ENCODE peak calls at places on chromosomes 6 and 20, in ten cellular contexts. One of them, this sample, is unnamed.

GRCh38 chr6:119495230-119495683 is 145.7 kb upstream of the MAN1A1 start:
- DNase-seq in kidney tubule cell: peak; percentile 23
- DNase-seq in left colon: peak; percentile 73
- DNase-seq in transverse colon: peak; percentile 46
- DNase-seq in Daoy: no peak
- DNase-seq in EL: no peak
- DNase-seq in suprapubic skin: no peak
- DNase-seq in DMS79: no peak
- DNase-seq in kidney glomerular epithelial cell: no peak
- DNase-seq in tibial artery: no peak
- DNase-seq in this sample: no peak

GRCh38 chr6:21593927-21594421 is 423 bp downstream of the SOX4 start:
- DNase-seq in Daoy: peak; percentile 72
- DNase-seq in kidney tubule cell: no peak
- DNase-seq in kidney glomerular epithelial cell: no peak
- DNase-seq in transverse colon: peak; percentile 41
- DNase-seq in left colon: peak; percentile 51
- DNase-seq in DMS79: no peak
- DNase-seq in tibial artery: no peak
- DNase-seq in EL: peak; percentile 67
- DNase-seq in suprapubic skin: no peak
- DNase-seq in this sample: no peak

GRCh38 chr6:157025459-157025858 is 248.3 kb downstream of the ARID1B start:
- DNase-seq in suprapubic skin: no peak
- DNase-seq in kidney glomerular epithelial cell: no peak
- DNase-seq in tibial artery: no peak
- DNase-seq in EL: peak; percentile 23
- DNase-seq in kidney tubule cell: peak; percentile 66
- DNase-seq in transverse colon: no peak
- DNase-seq in Daoy: no peak
- DNase-seq in left colon: no peak
- DNase-seq in DMS79: no peak
- DNase-seq in this sample: no peak

GRCh38 chr20:43824699-43825402 is 89.8 kb upstream of the TOX2 start:
- DNase-seq in tibial artery: no peak
- DNase-seq in EL: no peak
- DNase-seq in DMS79: no peak
- DNase-seq in left colon: no peak
- DNase-seq in Daoy: no peak
- DNase-seq in kidney tubule cell: peak; percentile 44
- DNase-seq in suprapubic skin: no peak
- DNase-seq in kidney glomerular epithelial cell: no peak
- DNase-seq in transverse colon: no peak
- DNase-seq in this sample: no peak

GRCh38 chr6:37972994-37973757 is 153.6 kb downstream of the ZFAND3 start:
- DNase-seq in tibial artery: no peak
- DNase-seq in DMS79: no peak
- DNase-seq in EL: no peak
- DNase-seq in left colon: no peak
- DNase-seq in Daoy: no peak
- DNase-seq in kidney tubule cell: no peak
- DNase-seq in kidney glomerular epithelial cell: no peak
- DNase-seq in suprapubic skin: no peak
- DNase-seq in transverse colon: no peak
- DNase-seq in this sample: no peak

GRCh38 chr20:63130654-63131577 is 85.0 kb downstream of the YTHDF1 start:
- DNase-seq in tibial artery: peak; percentile 62
- DNase-seq in kidney glomerular epithelial cell: no peak
- DNase-seq in EL: no peak
- DNase-seq in suprapubic skin: peak; percentile 66
- DNase-seq in kidney tubule cell: no peak
- DNase-seq in DMS79: no peak
- DNase-seq in transverse colon: no peak
- DNase-seq in Daoy: no peak
- DNase-seq in left colon: no peak
- DNase-seq in this sample: peak; percentile 35

GRCh38 chr6:11258260-11259237 is 26.1 kb upstream of the NEDD9 start:
- DNase-seq in Daoy: no peak
- DNase-seq in kidney glomerular epithelial cell: no peak
- DNase-seq in EL: no peak
- DNase-seq in DMS79: peak; percentile 62
- DNase-seq in tibial artery: no peak
- DNase-seq in left colon: no peak
- DNase-seq in kidney tubule cell: no peak
- DNase-seq in transverse colon: peak; percentile 38
- DNase-seq in suprapubic skin: no peak
- DNase-seq in this sample: no peak

GRCh38 chr20:34060970-34061369 is 51.1 kb downstream of the EIF2S2 start:
- DNase-seq in tibial artery: no peak
- DNase-seq in Daoy: no peak
- DNase-seq in DMS79: no peak
- DNase-seq in kidney glomerular epithelial cell: no peak
- DNase-seq in transverse colon: no peak
- DNase-seq in left colon: no peak
- DNase-seq in suprapubic skin: no peak
- DNase-seq in kidney tubule cell: no peak
- DNase-seq in EL: no peak
- DNase-seq in this sample: no peak

GRCh38 chr20:34993941-34994508 is 38.4 kb downstream of the MYH7B start:
- DNase-seq in DMS79: no peak
- DNase-seq in suprapubic skin: no peak
- DNase-seq in kidney glomerular epithelial cell: no peak
- DNase-seq in left colon: no peak
- DNase-seq in tibial artery: no peak
- DNase-seq in kidney tubule cell: no peak
- DNase-seq in EL: no peak
- DNase-seq in transverse colon: no peak
- DNase-seq in Daoy: no peak
- DNase-seq in this sample: no peak

GRCh38 chr6:113903666-113904330 is 46.7 kb downstream of the MARCKS start:
- DNase-seq in kidney tubule cell: peak; percentile 20
- DNase-seq in DMS79: no peak
- DNase-seq in kidney glomerular epithelial cell: no peak
- DNase-seq in left colon: peak; percentile 22
- DNase-seq in suprapubic skin: no peak
- DNase-seq in Daoy: peak; percentile 11
- DNase-seq in EL: peak; percentile 80
- DNase-seq in tibial artery: peak; percentile 62
- DNase-seq in transverse colon: peak; percentile 26
- DNase-seq in this sample: no peak

This sample was measured in psoas muscle.